ENCODE peak calls at places on chromosomes 7 and 10, in seven cellular contexts. I is aorta; L is IMR-90; R is lower lobe of right lung; N is OCI-LY7; D is CD4-positive, alpha-beta memory T cell; E is effector memory CD4-positive, alpha-beta T cell. V is an unnamed sample.

GRCh38 chr10:51800121-51800520 is 100.7 kb upstream of the CSTF2T start:
- DNase-seq in E (no peak), I (no peak), D (no peak), R (no peak), N (no peak), L (no peak), V (no peak)

GRCh38 chr10:92691042-92691590 is 1.4 kb downstream of the HHEX start:
- DNase-seq in I (no peak), N (no peak), D (no peak), R (peak; percentile 60), L (no peak), E (no peak), V (no peak)

GRCh38 chr7:80324032-80324431 is 187.8 kb downstream of the GNAT3 start:
- DNase-seq in I (no peak), L (peak; percentile 58), E (no peak), D (no peak), N (no peak), R (no peak), V (no peak)

GRCh38 chr10:61975107-61975932 is 73.8 kb downstream of the ARID5B start:
- DNase-seq in N (peak; percentile 58), I (no peak), L (peak; percentile 88), E (no peak), R (no peak), D (no peak), V (no peak)

GRCh38 chr7:116441534-116441933 is 58.0 kb upstream of the CAV2 start:
- DNase-seq in D (no peak), R (no peak), E (no peak), N (no peak), I (no peak), L (peak; percentile 46), V (no peak)

GRCh38 chr7:38303866-38304265 is 30.4 kb upstream of the TARP start:
- DNase-seq in L (no peak), N (no peak), E (no peak), R (no peak), D (no peak), I (no peak), V (no peak)

GRCh38 chr10:56823849-56824248 is 462.8 kb upstream of the ZWINT start:
- DNase-seq in R (no peak), E (no peak), L (no peak), N (peak; percentile 64), I (no peak), D (no peak), V (no peak)

GRCh38 chr7:76129366-76129765 is 72.3 kb upstream of the SRRM3 start:
- DNase-seq in D (no peak), E (no peak), N (no peak), I (no peak), L (peak; percentile 37), R (no peak), V (no peak)

GRCh38 chr10:110648743-110649651 is 4.9 kb downstream of the RBM20 start:
- DNase-seq in L (peak; percentile 32), D (no peak), N (no peak), I (no peak), E (no peak), R (no peak), V (no peak)

GRCh38 chr7:1669954-1670893 is at the start of gene ELFN1:
- DNase-seq in E (no peak), N (no peak), I (peak; percentile 73), L (peak; percentile 36), R (peak; percentile 24), D (no peak), V (no peak)

GRCh38 chr10:17733620-17734019 is 18.4 kb upstream of the TMEM236 start:
- DNase-seq in D (no peak), L (no peak), N (no peak), I (no peak), E (no peak), R (no peak), V (no peak)

GRCh38 chr7:87354749-87355148 is 9.3 kb downstream of the CROT start:
- DNase-seq in N (peak; percentile 69), R (no peak), L (peak; percentile 10), I (no peak), E (no peak), D (no peak), V (no peak)

GRCh38 chr10:130512936-130513335 is 376.7 kb downstream of the GLRX3 start:
- DNase-seq in D (no peak), E (no peak), L (no peak), N (no peak), R (no peak), I (no peak), V (no peak)

GRCh38 chr10:130513686-130514476 is 377.7 kb downstream of the GLRX3 start:
- DNase-seq in D (no peak), N (no peak), R (no peak), E (no peak), I (no peak), L (no peak), V (no peak)

GRCh38 chr10:130515670-130516069 is 379.5 kb downstream of the GLRX3 start:
- DNase-seq in I (no peak), N (no peak), D (no peak), E (no peak), L (no peak), R (no peak), V (no peak)

GRCh38 chr10:130519791-130520190 is 383.6 kb downstream of the GLRX3 start:
- DNase-seq in N (no peak), R (no peak), I (no peak), L (no peak), D (no peak), E (no peak), V (no peak)

DNA sequence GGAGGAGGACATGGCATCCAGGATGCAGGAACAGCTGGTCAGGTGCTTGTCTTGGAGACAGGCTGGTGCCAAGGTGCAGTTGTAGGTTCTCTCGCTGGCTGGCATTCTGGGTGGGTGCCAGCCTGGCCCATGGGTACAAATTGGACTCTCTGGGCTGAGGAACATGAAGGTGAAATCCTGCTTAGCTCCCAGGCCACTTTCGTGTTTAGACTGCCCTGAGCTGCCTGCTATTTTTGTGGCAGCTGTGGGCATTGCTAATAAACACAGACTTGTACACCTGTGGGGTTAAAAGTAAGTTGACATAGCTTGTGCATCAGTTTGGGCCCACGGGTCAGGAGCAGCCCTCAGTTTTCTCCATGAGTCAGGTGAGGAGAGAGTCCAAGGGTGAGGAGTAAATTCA is 379.9 kb downstream of the GLRX3 start:
- DNase-seq in N (no peak), R (no peak), L (no peak), D (no peak), I (no peak), E (no peak), V (no peak)
- H3K9me3 ChIP-seq in N (no peaks in the 10 kb centered on the region), R (no peaks in the 10 kb centered on the region), L (peaks cover 52% of the 10 kb centered on the region), D (no peaks in the 10 kb centered on the region), I (no peaks in the 10 kb centered on the region), E (no peaks in the 10 kb centered on the region), V (no peaks in the 10 kb centered on the region)

DNA sequence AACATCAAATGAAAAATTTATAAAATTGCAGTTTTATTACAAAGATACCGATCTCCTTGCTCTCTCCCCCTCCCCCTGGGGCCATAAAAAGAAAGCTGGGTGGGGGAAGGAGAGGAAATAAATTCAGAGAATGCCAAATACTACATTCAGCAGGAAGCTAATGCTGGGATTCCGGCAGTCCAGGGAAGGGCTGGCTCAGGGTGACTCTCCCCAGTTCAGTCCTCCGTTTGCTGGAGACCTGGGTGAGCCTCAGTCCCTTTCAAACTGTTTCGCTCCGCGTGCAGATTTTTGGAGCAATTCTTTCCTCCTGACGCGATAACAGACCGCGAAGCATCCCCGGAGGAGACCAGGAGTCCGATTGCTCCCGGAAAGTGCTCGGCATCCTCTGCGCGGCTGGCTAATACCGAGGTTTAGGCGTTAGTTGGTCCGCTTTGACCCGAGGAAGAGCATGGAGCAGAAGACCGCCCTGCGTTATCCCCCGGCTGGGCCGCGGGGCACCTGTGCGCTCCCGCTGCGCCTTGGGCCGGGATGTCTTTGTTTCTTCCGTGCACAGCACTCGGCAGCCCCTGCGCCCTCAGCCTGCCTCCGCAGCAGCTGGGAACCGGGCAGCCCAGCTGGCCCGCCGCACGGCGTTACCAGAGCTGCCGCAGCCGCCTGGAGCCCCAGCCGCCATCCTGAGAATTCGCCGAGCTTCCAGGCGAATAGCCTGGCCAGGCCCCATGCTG is 3.9 kb upstream of the HOXA2 start:
- DNase-seq in R (no peak), E (no peak), I (peak; percentile 79), D (no peak), N (no peak), L (peak; percentile 58), V (no peak)
- H3K9me3 ChIP-seq in R (no peaks in the 10 kb centered on the region), E (no peaks in the 10 kb centered on the region), I (no peaks in the 10 kb centered on the region), D (no peaks in the 10 kb centered on the region), N (no peaks in the 10 kb centered on the region), L (no peaks in the 10 kb centered on the region), V (no peaks in the 10 kb centered on the region)

GRCh38 chr7:30188806-30189205 is 54.0 kb downstream of the MTURN start:
- DNase-seq in L (no peak), D (no peak), R (no peak), I (no peak), N (no peak), E (no peak), V (no peak)
- H3K9me3 ChIP-seq in L (no peaks in the 10 kb centered on the region), D (no peaks in the 10 kb centered on the region), R (no peaks in the 10 kb centered on the region), I (no peaks in the 10 kb centered on the region), N (peaks cover 9% of the 10 kb centered on the region), E (no peaks in the 10 kb centered on the region), V (no peaks in the 10 kb centered on the region)

DNA sequence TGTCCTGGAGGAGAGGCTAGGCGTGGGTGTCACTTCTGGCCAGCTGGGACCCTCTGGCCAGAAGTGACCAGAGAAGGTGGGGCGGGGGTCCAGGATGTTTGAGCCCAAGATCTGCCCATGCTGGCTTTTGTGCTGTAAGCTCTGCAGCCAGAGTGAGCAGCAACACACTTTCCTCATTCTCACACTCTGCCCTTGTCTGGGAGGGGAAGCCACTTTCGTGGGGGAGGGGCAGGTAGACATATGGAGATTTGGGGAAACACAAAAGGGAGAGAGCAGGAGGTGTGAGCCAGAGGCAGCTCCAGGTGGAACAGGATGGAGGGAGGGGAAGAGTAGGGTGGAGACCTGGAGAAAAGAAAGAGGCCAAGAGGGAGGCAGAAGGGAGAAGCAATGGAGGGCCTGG is 31.5 kb upstream of the ADCYAP1R1 start:
- DNase-seq in D (no peak), R (no peak), I (peak; percentile 41), N (no peak), L (no peak), E (no peak), V (no peak)
- H3K9me3 ChIP-seq in D (no peaks in the 10 kb centered on the region), R (no peaks in the 10 kb centered on the region), I (no peaks in the 10 kb centered on the region), N (no peaks in the 10 kb centered on the region), L (no peaks in the 10 kb centered on the region), E (no peaks in the 10 kb centered on the region), V (no peaks in the 10 kb centered on the region)

DNA sequence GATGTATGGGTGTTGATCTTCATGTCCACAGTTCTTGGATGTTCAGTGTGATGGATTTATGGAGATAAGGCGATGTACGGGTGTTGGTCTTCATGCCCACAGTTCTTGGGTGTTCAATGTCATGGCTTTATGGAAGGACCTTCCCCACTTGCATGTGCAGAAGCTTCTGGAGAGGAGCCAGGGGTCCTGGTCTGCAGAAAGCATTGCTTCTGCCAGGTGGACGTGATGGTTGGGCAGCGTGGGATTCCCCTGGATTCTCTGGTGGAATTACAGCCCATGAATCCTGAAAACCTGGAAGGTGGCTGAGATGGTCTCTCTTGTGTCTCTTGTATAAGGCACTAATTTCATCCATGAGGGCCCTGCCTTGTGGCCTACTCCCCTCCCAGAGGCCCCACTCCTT is 183.7 kb upstream of the TCERG1L start:
- DNase-seq in I (no peak), D (no peak), R (no peak), E (no peak), L (no peak), N (no peak), V (no peak)
- H3K9me3 ChIP-seq in I (no peaks in the 10 kb centered on the region), D (no peaks in the 10 kb centered on the region), R (no peaks in the 10 kb centered on the region), E (no peaks in the 10 kb centered on the region), L (peaks cover 53% of the 10 kb centered on the region), N (no peaks in the 10 kb centered on the region), V (no peaks in the 10 kb centered on the region)

GRCh38 chr10:129045658-129046057 is 421.4 kb upstream of the MGMT start:
- DNase-seq in E (no peak), R (no peak), D (no peak), L (no peak), N (no peak), I (no peak), V (no peak)
- H3K9me3 ChIP-seq in E (no peaks in the 10 kb centered on the region), R (no peaks in the 10 kb centered on the region), D (no peaks in the 10 kb centered on the region), L (peaks cover 11% of the 10 kb centered on the region), N (no peaks in the 10 kb centered on the region), I (peaks cover 1% of the 10 kb centered on the region), V (no peaks in the 10 kb centered on the region)

GRCh38 chr7:154794147-154794780 is 208.7 kb downstream of the PAXIP1 start:
- DNase-seq in D (no peak), I (no peak), N (no peak), L (no peak), E (no peak), R (no peak), V (no peak)
- H3K9me3 ChIP-seq in D (no peaks in the 10 kb centered on the region), I (no peaks in the 10 kb centered on the region), N (no peaks in the 10 kb centered on the region), L (peaks cover 36% of the 10 kb centered on the region), E (no peaks in the 10 kb centered on the region), R (no peaks in the 10 kb centered on the region), V (no peaks in the 10 kb centered on the region)